ENCODE peak calls at places on chromosome 1, in four cellular contexts. N is mesothelial cell of epicardium, V is WTC11, E is GM12865. S is an unnamed sample.

GRCh38 chr1:242139437-242139836 is 140.5 kb upstream of the MAP1LC3C start:
- DNase-seq in N (no peak), V (no peak), E (peak), S (no peak)

GRCh38 chr1:79193211-79194079 is 186.9 kb upstream of the ADGRL4 start:
- DNase-seq in N (no peak), V (peak), E (peak), S (no peak)

GRCh38 chr1:116228501-116228900 is 117.3 kb downstream of the MAB21L3 start:
- DNase-seq in N (no peak), V (no peak), E (peak), S (no peak)

GRCh38 chr1:227891223-227891954 is 56.3 kb downstream of the WNT9A start:
- DNase-seq in N (peak), V (no peak), E (no peak), S (no peak)

GRCh38 chr1:31703431-31704260 is at the start of gene COL16A1:
- DNase-seq in N (peak), V (peak), E (no peak), S (no peak)

GRCh38 chr1:110087812-110088738 is 17.6 kb upstream of the ALX3 start:
- DNase-seq in N (no peak), V (peak), E (peak), S (no peak)

GRCh38 chr1:97412155-97412554 is 508.7 kb downstream of the DPYD start:
- DNase-seq in N (no peak), V (no peak), E (no peak), S (no peak)

GRCh38 chr1:39795651-39796050 is 7.0 kb upstream of the BMP8B start:
- DNase-seq in N (no peak), V (no peak), E (no peak), S (no peak)

GRCh38 chr1:158028956-158029355 is 35.5 kb downstream of the KIRREL1 start:
- DNase-seq in N (no peak), V (no peak), E (no peak), S (no peak)

GRCh38 chr1:151197863-151198253 is 494 bp upstream of the PIP5K1A start:
- DNase-seq in N (no peak), V (no peak), E (no peak), S (no peak)

GRCh38 chr1:31715873-31716220 is 12.0 kb upstream of the COL16A1 start:
- DNase-seq in N (no peak), V (no peak), E (no peak), S (no peak)

GRCh38 chr1:53654216-53655210 is 84.5 kb downstream of the GLIS1 start:
- DNase-seq in N (no peak), V (no peak), E (no peak), S (no peak)

GRCh38 chr1:53652441-53653199 is 86.3 kb downstream of the GLIS1 start:
- DNase-seq in N (no peak), V (no peak), E (no peak), S (no peak)

GRCh38 chr1:53651356-53651755 is 87.6 kb downstream of the GLIS1 start:
- DNase-seq in N (no peak), V (no peak), E (no peak), S (no peak)

GRCh38 chr1:53653200-53653575 is 85.8 kb downstream of the GLIS1 start:
- DNase-seq in N (no peak), V (no peak), E (no peak), S (no peak)

DNA sequence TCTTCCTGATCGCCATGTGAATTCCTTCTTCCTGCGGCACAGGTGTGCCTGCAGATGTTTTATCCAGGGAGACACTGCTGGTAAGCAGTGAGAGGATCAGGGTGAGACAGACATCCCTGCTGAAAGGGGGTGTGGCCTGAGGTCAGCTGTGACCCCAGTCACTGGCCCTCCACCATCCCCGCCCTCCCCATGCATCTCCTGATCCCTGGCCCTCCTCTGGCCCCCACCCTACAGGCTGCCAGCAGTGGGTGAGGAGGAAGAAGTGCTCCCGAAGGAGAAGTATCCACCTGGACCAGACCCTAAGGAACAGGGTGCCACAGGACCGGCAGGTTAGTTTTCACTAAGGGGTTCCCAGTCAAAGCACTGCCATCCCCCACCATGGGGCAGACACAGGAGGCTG is 85.3 kb downstream of the GLIS1 start:
- DNase-seq in N (no peak), V (no peak), E (no peak), S (no peak)
- TF ChIP-seq CTCF in N (no peak), V (no peak), E (no peak), S (no peak)

DNA sequence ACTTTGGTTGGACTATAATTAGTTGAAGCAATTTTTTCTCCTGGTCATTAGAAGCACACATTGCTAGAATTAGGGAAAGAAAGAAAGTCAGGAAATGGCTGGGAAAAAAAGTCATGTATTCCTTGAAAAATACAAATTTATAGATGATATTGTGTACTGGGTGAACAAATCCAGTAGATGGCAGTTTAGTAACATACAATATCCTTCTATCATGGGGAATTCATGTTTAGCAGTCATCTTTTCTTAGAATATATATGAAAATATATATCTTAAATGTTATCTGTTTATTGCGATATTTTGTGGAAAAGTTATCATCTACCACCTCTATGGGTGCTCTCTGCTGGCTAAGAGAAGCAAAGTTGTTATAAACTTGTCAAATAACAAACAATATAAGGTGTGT is 13.1 kb upstream of the ZRANB2 start:
- DNase-seq in N (no peak), V (no peak), E (no peak), S (no peak)
- TF ChIP-seq CTCF in N (no peak), V (no peak), E (no peak), S (no peak)

GRCh38 chr1:38151399-38151798 is 104.8 kb upstream of the POU3F1 start:
- DNase-seq in N (no peak), V (no peak), E (peak), S (peak)

GRCh38 chr1:38154089-38154470 is 107.5 kb upstream of the POU3F1 start:
- DNase-seq in N (no peak), V (no peak), E (no peak), S (no peak)

GRCh38 chr1:38153426-38154088 is 107.0 kb upstream of the POU3F1 start:
- DNase-seq in N (no peak), V (no peak), E (no peak), S (no peak)

GRCh38 chr1:38152351-38153082 is 105.9 kb upstream of the POU3F1 start:
- DNase-seq in N (no peak), V (no peak), E (peak), S (no peak)
- TF ChIP-seq CTCF in N (no peak), V (no peak), E (peak), S (no peak)

DNA sequence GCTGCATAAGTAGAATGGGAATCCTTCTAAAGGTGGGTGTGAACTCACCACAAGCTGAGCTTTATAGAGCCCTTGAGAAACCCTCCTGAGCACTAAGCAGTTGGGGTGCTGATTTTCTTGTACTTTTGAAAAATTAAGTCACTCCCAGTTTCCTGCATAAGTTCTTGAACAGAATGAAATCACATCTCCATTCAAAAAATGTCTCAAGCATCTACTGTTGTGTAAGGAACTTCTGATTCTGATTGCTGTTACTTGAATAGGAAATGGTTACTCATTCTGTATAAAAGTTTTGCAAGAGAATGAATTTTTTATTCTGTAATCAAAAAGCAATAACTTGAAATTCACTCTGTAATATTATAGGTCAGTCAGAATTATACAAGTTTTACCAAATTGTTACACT is 50.8 kb upstream of the WNT2B start:
- DNase-seq in N (no peak), V (no peak), E (no peak), S (no peak)
- TF ChIP-seq CTCF in N (no peak), V (no peak), E (no peak), S (no peak)

S was measured in activated B cell treated with CpG ODN at 0.5 μM for 24 hours.